ENCODE peak calls at places on chromosomes 11 and 22, in ten cellular contexts. O is stomach, P is mammary epithelial cell, U is ovary, H is GM23338, F is heart left ventricle, T is IMR-90, G is mesendoderm, J is psoas muscle, X is PC-3. K is an unnamed sample.

GRCh38 chr22:43953988-43954771 is 1.1 kb upstream of the SAMM50 start:
- DNase-seq in J (no peak), H (no peak), P (no peak), O (no peak), G (peak), U (no peak), F (no peak), T (no peak), X (no peak), K (no peak)

GRCh38 chr11:128848815-128849455 is 18.2 kb downstream of the KCNJ1 start:
- DNase-seq in H (peak), P (no peak), F (peak), G (peak), U (no peak), X (peak), J (peak), T (peak), O (peak), K (peak)

GRCh38 chr11:72238492-72239295 is 5.3 kb downstream of the PHOX2A start:
- DNase-seq in T (no peak), O (no peak), U (peak), J (no peak), H (peak), X (no peak), P (no peak), F (no peak), G (peak), K (peak)

GRCh38 chr11:2721163-2721935 is 21.6 kb upstream of the KCNQ1OT1 start:
- DNase-seq in J (peak), P (no peak), T (no peak), G (peak), U (no peak), O (no peak), H (peak), F (no peak), X (no peak), K (no peak)

GRCh38 chr11:45930951-45931563 is 8.6 kb downstream of the LARGE2 start:
- DNase-seq in X (no peak), F (no peak), J (no peak), G (no peak), T (no peak), H (no peak), U (peak), P (peak), O (no peak), K (no peak)

GRCh38 chr11:78291754-78292108 is 103.0 kb downstream of the USP35 start:
- DNase-seq in X (no peak), G (no peak), T (no peak), P (no peak), F (no peak), H (no peak), O (no peak), U (no peak), J (no peak), K (no peak)

GRCh38 chr22:49237703-49238102 is 590.0 kb downstream of the BRD1 start:
- DNase-seq in P (no peak), H (no peak), T (no peak), J (no peak), X (no peak), F (no peak), U (no peak), O (no peak), G (no peak), K (no peak)

GRCh38 chr11:47400813-47401279 is 7.5 kb upstream of the SLC39A13 start:
- DNase-seq in F (peak), O (no peak), H (no peak), T (no peak), G (peak), P (no peak), U (no peak), J (peak), X (no peak), K (no peak)

GRCh38 chr11:30454108-30454507 is 131.2 kb downstream of the ARL14EP start:
- DNase-seq in J (no peak), O (no peak), F (no peak), G (no peak), T (no peak), H (no peak), U (no peak), X (no peak), P (no peak), K (no peak)

GRCh38 chr11:72278911-72279310 is 34.9 kb upstream of the PHOX2A start:
- DNase-seq in P (peak), T (peak), G (peak), U (no peak), F (no peak), H (no peak), X (peak), O (no peak), J (no peak), K (no peak)

GRCh38 chr22:43820671-43821305 is 8.7 kb upstream of the EFCAB6 start:
- DNase-seq in T (no peak), P (no peak), X (no peak), O (no peak), J (no peak), G (no peak), U (no peak), F (no peak), H (no peak), K (no peak)

DNA sequence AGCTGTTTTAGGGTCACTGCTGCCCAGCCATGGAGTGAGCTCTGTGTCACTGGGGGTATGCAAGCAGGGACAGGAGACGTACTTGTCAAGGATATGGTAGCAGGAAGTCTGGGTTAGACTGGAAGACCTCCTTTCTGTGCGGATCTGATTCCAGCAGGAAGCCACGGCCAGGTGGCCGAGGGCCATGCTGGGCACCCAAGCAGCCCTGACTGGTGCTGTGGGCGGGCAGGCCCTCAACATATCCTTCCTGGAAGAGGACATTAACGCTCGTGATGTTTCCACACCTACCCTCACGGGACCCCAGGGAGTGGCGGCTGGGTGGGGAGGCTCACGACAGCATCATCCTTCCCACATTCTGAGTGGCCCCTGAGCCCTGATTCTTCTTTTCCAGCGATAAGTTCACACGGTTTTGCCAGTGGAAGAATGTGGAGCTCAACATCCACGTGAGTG is 8.7 kb upstream of the ANKRD13D start:
- DNase-seq in G (no peak), J (peak), H (no peak), X (no peak), T (no peak), F (peak), O (no peak), U (no peak), P (no peak), K (no peak)
- H3K27ac ChIP-seq in G (no peak), J (no peak), H (no peak), X (no peak), T (no peak), F (peak), O (no peak), U (no peak), P (no peak), K (peak)

GRCh38 chr11:125063429-125064043 is 431 bp downstream of the SLC37A2 start:
- DNase-seq in P (no peak), O (peak), T (no peak), G (peak), H (peak), J (no peak), F (no peak), X (no peak), U (no peak), K (no peak)
- H3K27ac ChIP-seq in P (peak), O (peak), T (no peak), G (no peak), H (no peak), J (peak), F (peak), X (no peak), U (no peak), K (peak)

GRCh38 chr11:126256216-126256615 is 12.5 kb downstream of the SRPRA start:
- DNase-seq in J (no peak), G (no peak), H (no peak), P (no peak), F (no peak), U (no peak), O (no peak), X (no peak), T (no peak), K (no peak)
- H3K27ac ChIP-seq in J (peak), G (no peak), H (no peak), P (no peak), F (no peak), U (no peak), O (no peak), X (no peak), T (no peak), K (no peak)

DNA sequence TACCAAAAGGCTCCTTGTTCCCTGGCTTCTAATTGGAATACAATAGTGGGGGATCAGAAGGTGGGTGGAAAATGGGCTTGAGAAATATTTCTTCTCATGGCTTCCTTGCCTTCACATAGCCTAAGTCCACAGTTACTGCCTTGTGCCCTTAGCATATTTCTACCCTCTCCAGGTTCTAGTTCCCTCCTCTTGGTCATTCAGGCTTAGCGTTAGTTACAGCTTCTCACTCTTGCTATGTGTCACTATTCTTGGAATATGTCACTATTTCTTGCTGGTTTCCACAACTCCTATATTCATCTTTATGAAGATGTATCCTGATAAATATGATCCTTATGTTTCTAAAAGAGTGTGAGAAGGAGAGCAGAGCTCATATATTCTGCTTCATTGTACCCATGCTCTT is 2.5 kb downstream of the OR2D2 start:
- DNase-seq in G (no peak), F (no peak), T (no peak), U (no peak), J (no peak), P (no peak), X (no peak), O (no peak), H (no peak), K (no peak)
- H3K27ac ChIP-seq in G (no peak), F (no peak), T (no peak), U (no peak), J (no peak), P (no peak), X (no peak), O (no peak), H (no peak), K (no peak)

GRCh38 chr11:75868990-75869389 is 54.0 kb downstream of the UVRAG start:
- DNase-seq in T (no peak), X (no peak), H (no peak), U (no peak), G (no peak), F (no peak), O (no peak), P (no peak), J (no peak), K (no peak)

GRCh38 chr11:75873417-75874148 is 58.6 kb downstream of the UVRAG start:
- DNase-seq in H (peak), G (no peak), J (no peak), U (no peak), T (no peak), P (no peak), X (no peak), F (no peak), O (no peak), K (no peak)

GRCh38 chr11:75874942-75875341 is 59.9 kb downstream of the UVRAG start:
- DNase-seq in T (no peak), F (no peak), P (no peak), G (no peak), X (no peak), O (no peak), J (no peak), U (no peak), H (no peak), K (no peak)

GRCh38 chr11:75869661-75870455 is 54.8 kb downstream of the UVRAG start:
- DNase-seq in H (no peak), O (no peak), X (no peak), U (no peak), F (no peak), J (no peak), T (no peak), P (peak), G (no peak), K (no peak)

GRCh38 chr11:75872887-75873416 is 57.9 kb downstream of the UVRAG start:
- DNase-seq in F (no peak), T (no peak), H (no peak), P (peak), O (no peak), X (peak), G (no peak), J (no peak), U (no peak), K (no peak)
- H3K27ac ChIP-seq in F (no peak), T (no peak), H (no peak), P (no peak), O (no peak), X (peak), G (no peak), J (no peak), U (no peak), K (no peak)

GRCh38 chr11:69641681-69642548 is 959 bp downstream of the CCND1 start:
- DNase-seq in U (no peak), J (no peak), O (no peak), H (no peak), X (peak), G (no peak), P (no peak), T (no peak), F (no peak), K (no peak)
- H3K27ac ChIP-seq in U (no peak), J (no peak), O (peak), H (peak), X (peak), G (peak), P (peak), T (peak), F (peak), K (peak)

GRCh38 chr11:8948901-8949300 is 6.1 kb upstream of the ASCL3 start:
- DNase-seq in J (no peak), O (no peak), G (peak), P (no peak), T (no peak), U (no peak), H (no peak), X (no peak), F (no peak), K (no peak)

GRCh38 chr11:8941341-8942103 is 1.3 kb downstream of the ASCL3 start:
- DNase-seq in O (no peak), X (no peak), F (no peak), J (no peak), U (no peak), H (no peak), P (no peak), G (no peak), T (no peak), K (no peak)

GRCh38 chr11:8942518-8943066 is at the start of gene ASCL3:
- DNase-seq in P (no peak), J (no peak), F (no peak), G (no peak), X (no peak), U (no peak), H (no peak), T (no peak), O (no peak), K (no peak)

GRCh38 chr11:8947230-8947943 is 4.6 kb upstream of the ASCL3 start:
- DNase-seq in H (no peak), T (peak), O (no peak), F (no peak), X (no peak), J (no peak), P (no peak), G (no peak), U (no peak), K (no peak)
- H3K27ac ChIP-seq in H (no peak), T (no peak), O (no peak), F (no peak), X (no peak), J (no peak), P (no peak), G (no peak), U (no peak), K (no peak)

K was measured in heart right ventricle.